ENCODE peak calls at places on chromosome 16, in four cellular contexts. R is epithelial cell of proximal tubule; F is activated CD8-positive, alpha-beta T cell treated with anti-CD3 and anti-CD28 coated beads for 36 hours; G is brain pericyte. O is an unnamed sample.

GRCh38 chr16:11248133-11248532 is 7.9 kb downstream of the SOCS1 start:
- DNase-seq in G (no peak), R (no peak), F (no peak), O (no peak)

GRCh38 chr16:20415541-20415940 is 6.2 kb downstream of the ACSM5 start:
- DNase-seq in G (no peak), F (no peak), R (no peak), O (no peak)

GRCh38 chr16:12553191-12553590 is 250.5 kb downstream of the CPPED1 start:
- DNase-seq in R (no peak), F (no peak), G (no peak), O (no peak)

GRCh38 chr16:11056090-11056988 is 112.0 kb downstream of the CLEC16A start:
- DNase-seq in F (no peak), G (no peak), R (no peak), O (no peak)

GRCh38 chr16:66930189-66930588 is 4.0 kb downstream of the CIAO2B start:
- DNase-seq in F (no peak), G (no peak), R (peak), O (no peak)

GRCh38 chr16:82631701-82632685 is 5.2 kb downstream of the CDH13 start:
- DNase-seq in F (peak), R (no peak), G (no peak), O (no peak)

GRCh38 chr16:55263271-55264250 is 60.4 kb upstream of the IRX6 start:
- DNase-seq in R (no peak), G (no peak), F (no peak), O (no peak)

GRCh38 chr16:825298-826061 is 24.9 kb upstream of the GNG13 start:
- DNase-seq in G (no peak), F (no peak), R (no peak), O (no peak)

GRCh38 chr16:9647981-9648701 is 534.1 kb downstream of the GRIN2A start:
- DNase-seq in R (no peak), F (no peak), G (no peak), O (no peak)

O was measured in glomerular endothelial cell.